ENCODE peak calls at places on chromosome 4, in eight cellular contexts. Q, T, X, V, S, O, N and M are unnamed samples.

GRCh38 chr4:85127653-85128052 is 161.2 kb upstream of the WDFY3 start:
- DNase-seq in Q (no peak), T (no peak), X (no peak), V (peak; percentile 33), S (no peak), O (peak; percentile 35), N (peak; percentile 3), M (no peak)

GRCh38 chr4:158571736-158572135 is 50.1 kb downstream of the RXFP1 start:
- DNase-seq in Q (no peak), T (no peak), X (no peak), V (no peak), S (no peak), O (no peak), N (no peak), M (no peak)

GRCh38 chr4:23485793-23486192 is 404.1 kb downstream of the PPARGC1A start:
- DNase-seq in Q (no peak), T (no peak), X (no peak), V (no peak), S (no peak), O (no peak), N (peak; percentile 40), M (no peak)

GRCh38 chr4:121711263-121712000 is 14.7 kb upstream of the ANXA5 start:
- DNase-seq in Q (peak; percentile 79), T (peak; percentile 90), X (peak; percentile 65), V (peak; percentile 21), S (peak; percentile 78), O (peak; percentile 65), N (peak; percentile 95), M (no peak)

GRCh38 chr4:147788791-147789190 is 56.9 kb downstream of the ARHGAP10 start:
- DNase-seq in Q (no peak), T (no peak), X (no peak), V (no peak), S (no peak), O (no peak), N (no peak), M (no peak)

GRCh38 chr4:183960021-183960420 is 54.9 kb downstream of the STOX2 start:
- DNase-seq in Q (no peak), T (peak; percentile 48), X (peak; percentile 54), V (no peak), S (peak; percentile 63), O (peak; percentile 17), N (peak; percentile 81), M (peak; percentile 69)

GRCh38 chr4:156888762-156889161 is 82.8 kb downstream of the PDGFC start:
- DNase-seq in Q (no peak), T (no peak), X (no peak), V (no peak), S (no peak), O (no peak), N (peak; percentile 90), M (no peak)

GRCh38 chr4:183220246-183220645 is 99.8 kb downstream of the CLDN22 start:
- DNase-seq in Q (no peak), T (no peak), X (no peak), V (no peak), S (no peak), O (no peak), N (no peak), M (no peak)

GRCh38 chr4:106344324-106344970 is 24.1 kb downstream of the GIMD1 start:
- DNase-seq in Q (no peak), T (no peak), X (no peak), V (no peak), S (no peak), O (no peak), N (peak; percentile 76), M (no peak)

GRCh38 chr4:90328558-90328957 is 201.4 kb downstream of the CCSER1 start:
- DNase-seq in Q (no peak), T (no peak), X (no peak), V (no peak), S (no peak), O (no peak), N (peak; percentile 1), M (no peak)

GRCh38 chr4:8675383-8675782 is 82.8 kb downstream of the CPZ start:
- DNase-seq in Q (no peak), T (no peak), X (no peak), V (peak; percentile 46), S (no peak), O (no peak), N (no peak), M (no peak)

GRCh38 chr4:144179152-144179739 is 38.7 kb upstream of the GYPA start:
- DNase-seq in Q (no peak), T (no peak), X (no peak), V (no peak), S (no peak), O (no peak), N (no peak), M (no peak)

GRCh38 chr4:40858946-40859345 is 109.2 kb downstream of the NSUN7 start:
- DNase-seq in Q (no peak), T (no peak), X (no peak), V (no peak), S (no peak), O (no peak), N (no peak), M (no peak)

GRCh38 chr4:64781737-64782326 is 372.6 kb upstream of the TECRL start:
- DNase-seq in Q (no peak), T (no peak), X (no peak), V (peak; percentile 60), S (no peak), O (no peak), N (no peak), M (peak; percentile 5)

GRCh38 chr4:13088726-13089658 is 395.1 kb downstream of the RAB28 start:
- DNase-seq in Q (no peak), T (no peak), X (no peak), V (no peak), S (no peak), O (no peak), N (peak; percentile 36), M (no peak)

GRCh38 chr4:189313064-189313463 is 627.6 kb upstream of the FRG1 start:
- DNase-seq in Q (no peak), T (no peak), X (no peak), V (no peak), S (no peak), O (no peak), N (no peak), M (no peak)

GRCh38 chr4:25862411-25863346 is at the start of gene SEL1L3:
- DNase-seq in Q (no peak), T (no peak), X (no peak), V (peak; percentile 56), S (no peak), O (peak; percentile 14), N (no peak), M (peak; percentile 76)

GRCh38 chr4:95379633-95380032 is 169.1 kb downstream of the UNC5C start:
- DNase-seq in Q (no peak), T (no peak), X (no peak), V (no peak), S (no peak), O (no peak), N (no peak), M (no peak)

GRCh38 chr4:74375824-74376426 is 11.0 kb downstream of the EREG start:
- DNase-seq in Q (no peak), T (no peak), X (no peak), V (no peak), S (no peak), O (no peak), N (no peak), M (peak; percentile 86)

GRCh38 chr4:142331646-142332045 is 514.5 kb downstream of the INPP4B start:
- DNase-seq in Q (no peak), T (no peak), X (no peak), V (no peak), S (no peak), O (no peak), N (peak; percentile 72), M (no peak)

GRCh38 chr4:22473268-22473667 is 42.6 kb downstream of the ADGRA3 start:
- DNase-seq in Q (no peak), T (no peak), X (no peak), V (no peak), S (no peak), O (no peak), N (peak; percentile 93), M (peak; percentile 16)
- H3K27ac ChIP-seq in Q (no peak overlapping the region), T (no peak overlapping the region), X (no peak overlapping the region), V (no peak overlapping the region), S (no peak overlapping the region), O (no peak overlapping the region), N (peak overlapping the region; percentile 41), M (no peak overlapping the region)

GRCh38 chr4:186072516-186072915 is 3.6 kb downstream of the TLR3 start:
- DNase-seq in Q (no peak), T (no peak), X (no peak), V (no peak), S (no peak), O (no peak), N (no peak), M (no peak)

GRCh38 chr4:186067757-186068385 is 1.1 kb upstream of the TLR3 start:
- DNase-seq in Q (no peak), T (peak; percentile 63), X (peak; percentile 23), V (peak; percentile 83), S (peak; percentile 37), O (no peak), N (peak; percentile 9), M (peak; percentile 88)

GRCh38 chr4:186068581-186069402 is at the start of gene TLR3:
- DNase-seq in Q (no peak), T (no peak), X (no peak), V (peak; percentile 39), S (no peak), O (no peak), N (peak; percentile 27), M (peak; percentile 76)

GRCh38 chr4:186074189-186074588 is 5.2 kb downstream of the TLR3 start:
- DNase-seq in Q (no peak), T (no peak), X (no peak), V (no peak), S (no peak), O (no peak), N (no peak), M (no peak)

GRCh38 chr4:186069734-186070133 is 778 bp downstream of the TLR3 start:
- DNase-seq in Q (no peak), T (no peak), X (no peak), V (no peak), S (no peak), O (no peak), N (no peak), M (peak; percentile 59)
- H3K4me3 ChIP-seq in Q (peak overlapping the region; percentile 76), T (peak overlapping the region; percentile 53), X (peak overlapping the region; percentile 52), V (no peak overlapping the region), S (peak overlapping the region; percentile 59), O (no peak overlapping the region), N (no peak overlapping the region), M (no peak overlapping the region)

GRCh38 chr4:138592801-138593200 is 350.7 kb upstream of the SLC7A11 start:
- DNase-seq in Q (no peak), T (no peak), X (no peak), V (no peak), S (no peak), O (no peak), N (no peak), M (no peak)

GRCh38 chr4:138599965-138600364 is 357.8 kb upstream of the SLC7A11 start:
- DNase-seq in Q (no peak), T (no peak), X (no peak), V (no peak), S (no peak), O (no peak), N (no peak), M (no peak)

GRCh38 chr4:138595171-138595570 is 353.0 kb upstream of the SLC7A11 start:
- DNase-seq in Q (no peak), T (no peak), X (no peak), V (no peak), S (no peak), O (no peak), N (no peak), M (no peak)

GRCh38 chr4:138595731-138596465 is 353.7 kb upstream of the SLC7A11 start:
- DNase-seq in Q (no peak), T (peak; percentile 19), X (no peak), V (no peak), S (no peak), O (no peak), N (peak; percentile 76), M (no peak)
- H3K27ac ChIP-seq in Q (peak overlapping the region; percentile 13), T (peak overlapping the region; percentile 33), X (no peak overlapping the region), V (no peak overlapping the region), S (no peak overlapping the region), O (no peak overlapping the region), N (no peak overlapping the region), M (peak overlapping the region; percentile 39)

GRCh38 chr4:11428161-11428700 is 463 bp downstream of the HS3ST1 start:
- DNase-seq in Q (no peak), T (no peak), X (no peak), V (peak; percentile 29), S (no peak), O (peak; percentile 7), N (no peak), M (peak; percentile 61)
- H3K4me3 ChIP-seq in Q (peak overlapping the region; percentile 78), T (peak overlapping the region; percentile 50), X (peak overlapping the region; percentile 62), V (peak overlapping the region; percentile 83), S (peak overlapping the region; percentile 76), O (peak overlapping the region; percentile 60), N (peak overlapping the region; percentile 77), M (peak overlapping the region; percentile 71)